ENCODE peak calls at places on chromosomes 7 and 10, in four cellular contexts. One of them, this sample, is unnamed.

GRCh38 chr7:982511-983181 is at the start of gene CYP2W1:
- DNase-seq in mesenteric fat pad: no peak
- DNase-seq in activated CD8-positive, alpha-beta memory T cell treated with anti-CD3 and anti-CD28 coated beads, Interleukin-2, amount 50 U/mL, for 4 hours: no peak
- DNase-seq in stimulated activated CD4-positive, alpha-beta T cell treated with anti-CD3 and anti-CD28 coated beads, TNF-alpha, amount 100 ng/mL, for 4 hours: no peak
- DNase-seq in this sample: no peak

GRCh38 chr10:69318997-69319727 is 40.9 kb downstream of the HK1 start:
- DNase-seq in stimulated activated CD4-positive, alpha-beta T cell treated with anti-CD3 and anti-CD28 coated beads, TNF-alpha, amount 100 ng/mL, for 4 hours: peak; percentile 71
- DNase-seq in mesenteric fat pad: peak; percentile 96
- DNase-seq in activated CD8-positive, alpha-beta memory T cell treated with anti-CD3 and anti-CD28 coated beads, Interleukin-2, amount 50 U/mL, for 4 hours: peak; percentile 75
- DNase-seq in this sample: peak; percentile 93

GRCh38 chr7:106732045-106732444 is 71.1 kb upstream of the CCDC71L start:
- DNase-seq in activated CD8-positive, alpha-beta memory T cell treated with anti-CD3 and anti-CD28 coated beads, Interleukin-2, amount 50 U/mL, for 4 hours: no peak
- DNase-seq in stimulated activated CD4-positive, alpha-beta T cell treated with anti-CD3 and anti-CD28 coated beads, TNF-alpha, amount 100 ng/mL, for 4 hours: no peak
- DNase-seq in mesenteric fat pad: no peak
- DNase-seq in this sample: no peak

GRCh38 chr7:153476166-153476565 is 576.0 kb upstream of the DPP6 start:
- DNase-seq in activated CD8-positive, alpha-beta memory T cell treated with anti-CD3 and anti-CD28 coated beads, Interleukin-2, amount 50 U/mL, for 4 hours: no peak
- DNase-seq in stimulated activated CD4-positive, alpha-beta T cell treated with anti-CD3 and anti-CD28 coated beads, TNF-alpha, amount 100 ng/mL, for 4 hours: no peak
- DNase-seq in mesenteric fat pad: no peak
- DNase-seq in this sample: no peak

GRCh38 chr7:47404005-47404404 is 177.9 kb downstream of the TNS3 start:
- DNase-seq in activated CD8-positive, alpha-beta memory T cell treated with anti-CD3 and anti-CD28 coated beads, Interleukin-2, amount 50 U/mL, for 4 hours: no peak
- DNase-seq in mesenteric fat pad: no peak
- DNase-seq in stimulated activated CD4-positive, alpha-beta T cell treated with anti-CD3 and anti-CD28 coated beads, TNF-alpha, amount 100 ng/mL, for 4 hours: no peak
- DNase-seq in this sample: peak; percentile 21

GRCh38 chr10:131858583-131859340 is 42.0 kb upstream of the PPP2R2D start:
- DNase-seq in stimulated activated CD4-positive, alpha-beta T cell treated with anti-CD3 and anti-CD28 coated beads, TNF-alpha, amount 100 ng/mL, for 4 hours: no peak
- DNase-seq in mesenteric fat pad: peak; percentile 81
- DNase-seq in activated CD8-positive, alpha-beta memory T cell treated with anti-CD3 and anti-CD28 coated beads, Interleukin-2, amount 50 U/mL, for 4 hours: no peak
- DNase-seq in this sample: peak; percentile 45

GRCh38 chr10:112754001-112754411 is 196.0 kb upstream of the TCF7L2 start:
- DNase-seq in activated CD8-positive, alpha-beta memory T cell treated with anti-CD3 and anti-CD28 coated beads, Interleukin-2, amount 50 U/mL, for 4 hours: no peak
- DNase-seq in stimulated activated CD4-positive, alpha-beta T cell treated with anti-CD3 and anti-CD28 coated beads, TNF-alpha, amount 100 ng/mL, for 4 hours: no peak
- DNase-seq in mesenteric fat pad: no peak
- DNase-seq in this sample: no peak

GRCh38 chr7:148711191-148712102 is 12.7 kb downstream of the CUL1 start:
- DNase-seq in stimulated activated CD4-positive, alpha-beta T cell treated with anti-CD3 and anti-CD28 coated beads, TNF-alpha, amount 100 ng/mL, for 4 hours: no peak
- DNase-seq in mesenteric fat pad: no peak
- DNase-seq in activated CD8-positive, alpha-beta memory T cell treated with anti-CD3 and anti-CD28 coated beads, Interleukin-2, amount 50 U/mL, for 4 hours: peak; percentile 23
- DNase-seq in this sample: no peak

GRCh38 chr7:18393465-18394118 is 102.0 kb upstream of the HDAC9 start:
- DNase-seq in mesenteric fat pad: no peak
- DNase-seq in activated CD8-positive, alpha-beta memory T cell treated with anti-CD3 and anti-CD28 coated beads, Interleukin-2, amount 50 U/mL, for 4 hours: no peak
- DNase-seq in stimulated activated CD4-positive, alpha-beta T cell treated with anti-CD3 and anti-CD28 coated beads, TNF-alpha, amount 100 ng/mL, for 4 hours: no peak
- DNase-seq in this sample: no peak

GRCh38 chr10:71621263-71621751 is 98.3 kb downstream of the C10orf105 start:
- DNase-seq in stimulated activated CD4-positive, alpha-beta T cell treated with anti-CD3 and anti-CD28 coated beads, TNF-alpha, amount 100 ng/mL, for 4 hours: no peak
- DNase-seq in activated CD8-positive, alpha-beta memory T cell treated with anti-CD3 and anti-CD28 coated beads, Interleukin-2, amount 50 U/mL, for 4 hours: no peak
- DNase-seq in mesenteric fat pad: no peak
- DNase-seq in this sample: no peak

GRCh38 chr10:125080296-125080695 is 80.1 kb downstream of the CTBP2 start:
- DNase-seq in stimulated activated CD4-positive, alpha-beta T cell treated with anti-CD3 and anti-CD28 coated beads, TNF-alpha, amount 100 ng/mL, for 4 hours: no peak
- DNase-seq in activated CD8-positive, alpha-beta memory T cell treated with anti-CD3 and anti-CD28 coated beads, Interleukin-2, amount 50 U/mL, for 4 hours: no peak
- DNase-seq in mesenteric fat pad: no peak
- DNase-seq in this sample: no peak

GRCh38 chr10:44984671-44985101 is 6.1 kb upstream of the DEPP1 start:
- DNase-seq in activated CD8-positive, alpha-beta memory T cell treated with anti-CD3 and anti-CD28 coated beads, Interleukin-2, amount 50 U/mL, for 4 hours: no peak
- DNase-seq in mesenteric fat pad: no peak
- DNase-seq in stimulated activated CD4-positive, alpha-beta T cell treated with anti-CD3 and anti-CD28 coated beads, TNF-alpha, amount 100 ng/mL, for 4 hours: no peak
- DNase-seq in this sample: no peak

GRCh38 chr7:85090919-85091567 is 95.8 kb downstream of the SEMA3D start:
- DNase-seq in mesenteric fat pad: no peak
- DNase-seq in stimulated activated CD4-positive, alpha-beta T cell treated with anti-CD3 and anti-CD28 coated beads, TNF-alpha, amount 100 ng/mL, for 4 hours: no peak
- DNase-seq in activated CD8-positive, alpha-beta memory T cell treated with anti-CD3 and anti-CD28 coated beads, Interleukin-2, amount 50 U/mL, for 4 hours: no peak
- DNase-seq in this sample: no peak

GRCh38 chr10:48551796-48552591 is 52.9 kb downstream of the ARHGAP22 start:
- DNase-seq in stimulated activated CD4-positive, alpha-beta T cell treated with anti-CD3 and anti-CD28 coated beads, TNF-alpha, amount 100 ng/mL, for 4 hours: no peak
- DNase-seq in mesenteric fat pad: no peak
- DNase-seq in activated CD8-positive, alpha-beta memory T cell treated with anti-CD3 and anti-CD28 coated beads, Interleukin-2, amount 50 U/mL, for 4 hours: no peak
- DNase-seq in this sample: no peak

GRCh38 chr10:102434251-102434913 is 2.0 kb upstream of the CUEDC2 start:
- DNase-seq in activated CD8-positive, alpha-beta memory T cell treated with anti-CD3 and anti-CD28 coated beads, Interleukin-2, amount 50 U/mL, for 4 hours: no peak
- DNase-seq in mesenteric fat pad: no peak
- DNase-seq in stimulated activated CD4-positive, alpha-beta T cell treated with anti-CD3 and anti-CD28 coated beads, TNF-alpha, amount 100 ng/mL, for 4 hours: no peak
- DNase-seq in this sample: no peak

GRCh38 chr10:129459762-129460539 is 7.1 kb upstream of the MGMT start:
- DNase-seq in activated CD8-positive, alpha-beta memory T cell treated with anti-CD3 and anti-CD28 coated beads, Interleukin-2, amount 50 U/mL, for 4 hours: no peak
- DNase-seq in stimulated activated CD4-positive, alpha-beta T cell treated with anti-CD3 and anti-CD28 coated beads, TNF-alpha, amount 100 ng/mL, for 4 hours: no peak
- DNase-seq in mesenteric fat pad: no peak
- DNase-seq in this sample: no peak

GRCh38 chr7:80851896-80852476 is 66.9 kb downstream of the SEMA3C start:
- DNase-seq in activated CD8-positive, alpha-beta memory T cell treated with anti-CD3 and anti-CD28 coated beads, Interleukin-2, amount 50 U/mL, for 4 hours: no peak
- DNase-seq in mesenteric fat pad: no peak
- DNase-seq in stimulated activated CD4-positive, alpha-beta T cell treated with anti-CD3 and anti-CD28 coated beads, TNF-alpha, amount 100 ng/mL, for 4 hours: no peak
- DNase-seq in this sample: no peak

GRCh38 chr7:110442386-110442837 is 648.5 kb upstream of the LRRN3 start:
- DNase-seq in activated CD8-positive, alpha-beta memory T cell treated with anti-CD3 and anti-CD28 coated beads, Interleukin-2, amount 50 U/mL, for 4 hours: no peak
- DNase-seq in mesenteric fat pad: no peak
- DNase-seq in stimulated activated CD4-positive, alpha-beta T cell treated with anti-CD3 and anti-CD28 coated beads, TNF-alpha, amount 100 ng/mL, for 4 hours: no peak
- DNase-seq in this sample: no peak

GRCh38 chr7:121480058-121480457 is 84.0 kb upstream of the FAM3C start:
- DNase-seq in stimulated activated CD4-positive, alpha-beta T cell treated with anti-CD3 and anti-CD28 coated beads, TNF-alpha, amount 100 ng/mL, for 4 hours: no peak
- DNase-seq in activated CD8-positive, alpha-beta memory T cell treated with anti-CD3 and anti-CD28 coated beads, Interleukin-2, amount 50 U/mL, for 4 hours: no peak
- DNase-seq in mesenteric fat pad: no peak
- DNase-seq in this sample: no peak

GRCh38 chr7:43636093-43636492 is 53.2 kb downstream of the STK17A start:
- DNase-seq in stimulated activated CD4-positive, alpha-beta T cell treated with anti-CD3 and anti-CD28 coated beads, TNF-alpha, amount 100 ng/mL, for 4 hours: no peak
- DNase-seq in activated CD8-positive, alpha-beta memory T cell treated with anti-CD3 and anti-CD28 coated beads, Interleukin-2, amount 50 U/mL, for 4 hours: no peak
- DNase-seq in mesenteric fat pad: no peak
- DNase-seq in this sample: no peak

GRCh38 chr10:114571316-114571999 is 86.6 kb downstream of the ABLIM1 start:
- DNase-seq in stimulated activated CD4-positive, alpha-beta T cell treated with anti-CD3 and anti-CD28 coated beads, TNF-alpha, amount 100 ng/mL, for 4 hours: no peak
- DNase-seq in mesenteric fat pad: no peak
- DNase-seq in activated CD8-positive, alpha-beta memory T cell treated with anti-CD3 and anti-CD28 coated beads, Interleukin-2, amount 50 U/mL, for 4 hours: no peak
- DNase-seq in this sample: no peak

GRCh38 chr10:19952103-19952502 is 135.9 kb downstream of the PLXDC2 start:
- DNase-seq in activated CD8-positive, alpha-beta memory T cell treated with anti-CD3 and anti-CD28 coated beads, Interleukin-2, amount 50 U/mL, for 4 hours: no peak
- DNase-seq in stimulated activated CD4-positive, alpha-beta T cell treated with anti-CD3 and anti-CD28 coated beads, TNF-alpha, amount 100 ng/mL, for 4 hours: no peak
- DNase-seq in mesenteric fat pad: no peak
- DNase-seq in this sample: no peak

GRCh38 chr10:130493446-130494198 is 357.4 kb downstream of the GLRX3 start:
- DNase-seq in mesenteric fat pad: peak; percentile 55
- DNase-seq in activated CD8-positive, alpha-beta memory T cell treated with anti-CD3 and anti-CD28 coated beads, Interleukin-2, amount 50 U/mL, for 4 hours: no peak
- DNase-seq in stimulated activated CD4-positive, alpha-beta T cell treated with anti-CD3 and anti-CD28 coated beads, TNF-alpha, amount 100 ng/mL, for 4 hours: no peak
- DNase-seq in this sample: peak; percentile 49

GRCh38 chr10:100009283-100009792 is 409 bp downstream of the DNMBP start:
- DNase-seq in stimulated activated CD4-positive, alpha-beta T cell treated with anti-CD3 and anti-CD28 coated beads, TNF-alpha, amount 100 ng/mL, for 4 hours: no peak
- DNase-seq in mesenteric fat pad: no peak
- DNase-seq in activated CD8-positive, alpha-beta memory T cell treated with anti-CD3 and anti-CD28 coated beads, Interleukin-2, amount 50 U/mL, for 4 hours: no peak
- DNase-seq in this sample: no peak

GRCh38 chr10:113563306-113564088 is 10.6 kb downstream of the HABP2 start:
- DNase-seq in mesenteric fat pad: peak; percentile 93
- DNase-seq in activated CD8-positive, alpha-beta memory T cell treated with anti-CD3 and anti-CD28 coated beads, Interleukin-2, amount 50 U/mL, for 4 hours: peak; percentile 66
- DNase-seq in stimulated activated CD4-positive, alpha-beta T cell treated with anti-CD3 and anti-CD28 coated beads, TNF-alpha, amount 100 ng/mL, for 4 hours: peak; percentile 38
- DNase-seq in this sample: peak; percentile 85

GRCh38 chr10:18713077-18713476 is 53.8 kb downstream of the ARL5B start:
- DNase-seq in activated CD8-positive, alpha-beta memory T cell treated with anti-CD3 and anti-CD28 coated beads, Interleukin-2, amount 50 U/mL, for 4 hours: no peak
- DNase-seq in stimulated activated CD4-positive, alpha-beta T cell treated with anti-CD3 and anti-CD28 coated beads, TNF-alpha, amount 100 ng/mL, for 4 hours: no peak
- DNase-seq in mesenteric fat pad: no peak
- DNase-seq in this sample: no peak

GRCh38 chr10:119425881-119426170 is 116.7 kb downstream of the RGS10 start:
- DNase-seq in stimulated activated CD4-positive, alpha-beta T cell treated with anti-CD3 and anti-CD28 coated beads, TNF-alpha, amount 100 ng/mL, for 4 hours: no peak
- DNase-seq in mesenteric fat pad: no peak
- DNase-seq in activated CD8-positive, alpha-beta memory T cell treated with anti-CD3 and anti-CD28 coated beads, Interleukin-2, amount 50 U/mL, for 4 hours: no peak
- DNase-seq in this sample: no peak

GRCh38 chr7:112013262-112013661 is 192.9 kb downstream of the DOCK4 start:
- DNase-seq in mesenteric fat pad: no peak
- DNase-seq in activated CD8-positive, alpha-beta memory T cell treated with anti-CD3 and anti-CD28 coated beads, Interleukin-2, amount 50 U/mL, for 4 hours: no peak
- DNase-seq in stimulated activated CD4-positive, alpha-beta T cell treated with anti-CD3 and anti-CD28 coated beads, TNF-alpha, amount 100 ng/mL, for 4 hours: no peak
- DNase-seq in this sample: no peak

GRCh38 chr7:55486991-55487390 is 85.3 kb downstream of the VOPP1 start:
- DNase-seq in mesenteric fat pad: no peak
- DNase-seq in activated CD8-positive, alpha-beta memory T cell treated with anti-CD3 and anti-CD28 coated beads, Interleukin-2, amount 50 U/mL, for 4 hours: no peak
- DNase-seq in stimulated activated CD4-positive, alpha-beta T cell treated with anti-CD3 and anti-CD28 coated beads, TNF-alpha, amount 100 ng/mL, for 4 hours: no peak
- DNase-seq in this sample: no peak

GRCh38 chr7:158078161-158078910 is 509.3 kb downstream of the PTPRN2 start:
- DNase-seq in stimulated activated CD4-positive, alpha-beta T cell treated with anti-CD3 and anti-CD28 coated beads, TNF-alpha, amount 100 ng/mL, for 4 hours: no peak
- DNase-seq in mesenteric fat pad: peak; percentile 62
- DNase-seq in activated CD8-positive, alpha-beta memory T cell treated with anti-CD3 and anti-CD28 coated beads, Interleukin-2, amount 50 U/mL, for 4 hours: no peak
- DNase-seq in this sample: peak; percentile 33

GRCh38 chr10:109898666-109899577 is 24.4 kb downstream of the XPNPEP1 start:
- DNase-seq in mesenteric fat pad: no peak
- DNase-seq in stimulated activated CD4-positive, alpha-beta T cell treated with anti-CD3 and anti-CD28 coated beads, TNF-alpha, amount 100 ng/mL, for 4 hours: no peak
- DNase-seq in activated CD8-positive, alpha-beta memory T cell treated with anti-CD3 and anti-CD28 coated beads, Interleukin-2, amount 50 U/mL, for 4 hours: no peak
- DNase-seq in this sample: no peak

GRCh38 chr10:9302142-9302746 is 1247.8 kb downstream of the GATA3 start:
- DNase-seq in stimulated activated CD4-positive, alpha-beta T cell treated with anti-CD3 and anti-CD28 coated beads, TNF-alpha, amount 100 ng/mL, for 4 hours: no peak
- DNase-seq in mesenteric fat pad: no peak
- DNase-seq in activated CD8-positive, alpha-beta memory T cell treated with anti-CD3 and anti-CD28 coated beads, Interleukin-2, amount 50 U/mL, for 4 hours: no peak
- DNase-seq in this sample: no peak

GRCh38 chr7:131057524-131058065 is 270.1 kb upstream of the MKLN1 start:
- DNase-seq in mesenteric fat pad: no peak
- DNase-seq in activated CD8-positive, alpha-beta memory T cell treated with anti-CD3 and anti-CD28 coated beads, Interleukin-2, amount 50 U/mL, for 4 hours: no peak
- DNase-seq in stimulated activated CD4-positive, alpha-beta T cell treated with anti-CD3 and anti-CD28 coated beads, TNF-alpha, amount 100 ng/mL, for 4 hours: no peak
- DNase-seq in this sample: peak; percentile 70

GRCh38 chr7:151301471-151302462 is 39.8 kb upstream of the NUB1 start:
- DNase-seq in stimulated activated CD4-positive, alpha-beta T cell treated with anti-CD3 and anti-CD28 coated beads, TNF-alpha, amount 100 ng/mL, for 4 hours: no peak
- DNase-seq in mesenteric fat pad: no peak
- DNase-seq in activated CD8-positive, alpha-beta memory T cell treated with anti-CD3 and anti-CD28 coated beads, Interleukin-2, amount 50 U/mL, for 4 hours: no peak
- DNase-seq in this sample: no peak

GRCh38 chr10:29643785-29644501 is 9.2 kb upstream of the SVIL start:
- DNase-seq in stimulated activated CD4-positive, alpha-beta T cell treated with anti-CD3 and anti-CD28 coated beads, TNF-alpha, amount 100 ng/mL, for 4 hours: no peak
- DNase-seq in activated CD8-positive, alpha-beta memory T cell treated with anti-CD3 and anti-CD28 coated beads, Interleukin-2, amount 50 U/mL, for 4 hours: no peak
- DNase-seq in mesenteric fat pad: no peak
- DNase-seq in this sample: no peak

GRCh38 chr7:99308461-99309074 is 17.1 kb upstream of the ARPC1A start:
- DNase-seq in stimulated activated CD4-positive, alpha-beta T cell treated with anti-CD3 and anti-CD28 coated beads, TNF-alpha, amount 100 ng/mL, for 4 hours: no peak
- DNase-seq in mesenteric fat pad: no peak
- DNase-seq in activated CD8-positive, alpha-beta memory T cell treated with anti-CD3 and anti-CD28 coated beads, Interleukin-2, amount 50 U/mL, for 4 hours: no peak
- DNase-seq in this sample: no peak